ENCODE peak calls at places on chromosomes 5 and 9, in six cellular contexts. M is H1, Q is mesenchymal stem cell, E is IMR-90, J is mesendoderm, T is neuronal stem cell. Z is an unnamed sample.

GRCh38 chr9:130262771-130263170 is 2.8 kb upstream of the HMCN2 start:
- DNase-seq in Q (no peak), M (no peak), J (no peak), E (no peak), T (no peak), Z (no peak)

GRCh38 chr9:92547356-92547755 is 11.6 kb upstream of the ECM2 start:
- DNase-seq in M (no peak), J (no peak), T (no peak), E (no peak), Q (no peak), Z (no peak)

GRCh38 chr5:53130206-53130605 is 20.6 kb upstream of the MOCS2 start:
- DNase-seq in T (no peak), J (no peak), M (no peak), E (peak), Q (no peak), Z (no peak)

GRCh38 chr5:104909803-104910202 is 1347.2 kb upstream of the NUDT12 start:
- DNase-seq in E (no peak), J (no peak), T (no peak), Q (no peak), M (no peak), Z (no peak)

GRCh38 chr9:35568196-35568595 is 36.9 kb upstream of the TESK1 start:
- DNase-seq in Q (no peak), J (no peak), E (no peak), M (no peak), T (no peak), Z (no peak)

GRCh38 chr5:142433526-142434321 is 108.9 kb upstream of the SPRY4 start:
- DNase-seq in M (no peak), J (peak), Q (peak), T (no peak), E (peak), Z (no peak)

GRCh38 chr9:87547665-87548064 is 50.0 kb downstream of the DAPK1 start:
- DNase-seq in J (peak), E (no peak), Q (no peak), T (no peak), M (no peak), Z (no peak)

GRCh38 chr5:164651544-164651943 is 1146.1 kb downstream of the MAT2B start:
- DNase-seq in J (no peak), Q (no peak), E (no peak), M (no peak), T (no peak), Z (no peak)

GRCh38 chr5:30103056-30104020 is 1090.1 kb upstream of the CDH6 start:
- DNase-seq in M (no peak), E (no peak), J (no peak), Q (peak), T (no peak), Z (no peak)

GRCh38 chr9:127382541-127382940 is 14.4 kb upstream of the SLC2A8 start:
- DNase-seq in T (no peak), E (no peak), M (no peak), J (no peak), Q (no peak), Z (no peak)

GRCh38 chr5:2147504-2148311 is 265.0 kb upstream of the IRX4 start:
- DNase-seq in Q (no peak), M (no peak), E (no peak), T (no peak), J (peak), Z (peak)

GRCh38 chr9:109519366-109519765 is 21.3 kb upstream of the PTPN3 start:
- DNase-seq in E (no peak), T (no peak), Q (no peak), J (no peak), M (no peak), Z (no peak)

GRCh38 chr9:109074236-109074889 is 45.4 kb downstream of the TMEM245 start:
- DNase-seq in J (no peak), Q (no peak), E (no peak), M (no peak), T (no peak), Z (no peak)

GRCh38 chr9:5582835-5583195 is 46.1 kb upstream of the RIC1 start:
- DNase-seq in M (no peak), J (no peak), E (peak), Q (peak), T (no peak), Z (no peak)

GRCh38 chr5:133624316-133624715 is 12.0 kb upstream of the FSTL4 start:
- DNase-seq in T (no peak), Q (no peak), M (no peak), E (no peak), J (no peak), Z (no peak)

GRCh38 chr9:98345011-98345410 is 89.6 kb upstream of the TBC1D2 start:
- DNase-seq in Q (no peak), M (no peak), E (no peak), T (no peak), J (no peak), Z (no peak)

GRCh38 chr5:37532976-37533740 is 154.0 kb downstream of the WDR70 start:
- DNase-seq in T (no peak), Q (no peak), J (no peak), M (no peak), E (no peak), Z (no peak)

GRCh38 chr9:88258012-88258411 is 119.7 kb upstream of the SPATA31C2 start:
- DNase-seq in T (no peak), E (peak), M (no peak), Q (peak), J (no peak), Z (no peak)

GRCh38 chr9:124760719-124761118 is 10.4 kb downstream of the NR6A1 start:
- DNase-seq in T (no peak), M (peak), E (no peak), Q (no peak), J (peak), Z (peak)

GRCh38 chr9:37236822-37237221 is 116.4 kb downstream of the ZCCHC7 start:
- DNase-seq in M (no peak), T (no peak), J (no peak), Q (no peak), E (no peak), Z (no peak)

GRCh38 chr9:35341021-35341420 is 148.9 kb upstream of the RUSC2 start:
- DNase-seq in J (no peak), M (no peak), T (no peak), E (no peak), Q (no peak), Z (no peak)

GRCh38 chr9:38642951-38643350 is 22.6 kb upstream of the ANKRD18A start:
- DNase-seq in M (no peak), E (no peak), Q (no peak), T (no peak), J (no peak), Z (no peak)
- H2BK15ac ChIP-seq in M (no peak), E (no peak), Q (no peak), T (peak), J (no peak), Z (no peak)

DNA sequence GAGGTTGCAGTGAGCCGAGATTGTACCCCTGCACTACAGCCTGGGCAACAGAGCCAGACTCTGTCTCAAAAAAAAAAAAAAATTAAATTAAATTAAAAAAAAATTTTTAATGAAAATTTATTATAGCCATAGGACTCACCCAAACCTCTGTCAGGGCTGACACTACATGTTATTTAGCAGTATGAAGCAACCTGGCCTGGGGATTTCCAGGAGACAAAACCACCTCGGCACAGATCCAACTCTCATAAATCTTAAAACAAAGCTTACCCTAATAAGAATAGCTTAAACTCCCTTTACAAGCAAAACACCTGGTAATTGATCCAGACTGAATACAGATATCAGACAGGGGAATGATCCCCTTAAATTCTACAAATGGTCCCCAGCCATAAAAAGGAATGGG is 38.4 kb downstream of the PPP1R2B start:
- DNase-seq in M (no peak), T (no peak), Q (no peak), J (no peak), E (no peak), Z (no peak)
- H3K27ac ChIP-seq in M (no peak), T (no peak), Q (no peak), J (no peak), E (no peak), Z (no peak)

GRCh38 chr5:150131461-150131860 is 24.2 kb downstream of the PDGFRB start:
- DNase-seq in M (no peak), E (peak), T (no peak), J (no peak), Q (no peak), Z (no peak)
- H2BK15ac ChIP-seq in M (no peak), E (peak), T (peak), J (no peak), Q (no peak), Z (no peak)

GRCh38 chr9:113570106-113570505 is 106.6 kb downstream of the RGS3 start:
- DNase-seq in J (no peak), T (no peak), Q (no peak), E (no peak), M (no peak), Z (no peak)
- H3K27ac ChIP-seq in J (no peak), T (no peak), Q (no peak), E (no peak), M (no peak), Z (no peak)

GRCh38 chr5:136276087-136276486 is 83.1 kb upstream of the SMIM32 start:
- DNase-seq in T (no peak), J (no peak), M (no peak), Q (no peak), E (no peak), Z (no peak)

GRCh38 chr5:136276946-136277345 is 84.0 kb upstream of the SMIM32 start:
- DNase-seq in Q (no peak), T (no peak), E (no peak), M (no peak), J (no peak), Z (no peak)

GRCh38 chr5:136275601-136276000 is 82.6 kb upstream of the SMIM32 start:
- DNase-seq in E (no peak), M (no peak), T (no peak), J (no peak), Q (no peak), Z (no peak)

DNA sequence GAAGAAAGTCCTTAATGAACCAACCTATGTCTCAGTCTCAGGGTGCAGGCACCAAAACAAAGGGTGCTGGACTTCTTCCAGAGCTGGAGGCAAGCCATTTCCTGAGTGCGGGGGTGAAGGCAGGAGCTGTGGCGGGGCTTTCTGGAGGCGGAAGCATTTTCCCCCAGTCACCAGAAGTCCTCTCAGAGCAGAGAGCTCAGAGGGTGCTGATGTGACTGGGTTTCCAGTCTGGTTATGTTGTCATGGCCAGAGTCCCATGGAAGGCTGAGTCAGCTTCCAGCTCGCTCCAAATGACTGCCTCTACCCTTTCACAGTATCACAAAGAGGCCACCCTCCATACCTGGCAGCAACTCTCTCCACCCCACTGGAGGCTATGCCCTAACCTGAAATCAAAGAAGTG is 86.0 kb downstream of the TRPC7 start:
- DNase-seq in Q (no peak), E (no peak), T (no peak), M (no peak), J (no peak), Z (no peak)
- H2BK15ac ChIP-seq in Q (no peak), E (no peak), T (no peak), M (no peak), J (no peak), Z (no peak)

DNA sequence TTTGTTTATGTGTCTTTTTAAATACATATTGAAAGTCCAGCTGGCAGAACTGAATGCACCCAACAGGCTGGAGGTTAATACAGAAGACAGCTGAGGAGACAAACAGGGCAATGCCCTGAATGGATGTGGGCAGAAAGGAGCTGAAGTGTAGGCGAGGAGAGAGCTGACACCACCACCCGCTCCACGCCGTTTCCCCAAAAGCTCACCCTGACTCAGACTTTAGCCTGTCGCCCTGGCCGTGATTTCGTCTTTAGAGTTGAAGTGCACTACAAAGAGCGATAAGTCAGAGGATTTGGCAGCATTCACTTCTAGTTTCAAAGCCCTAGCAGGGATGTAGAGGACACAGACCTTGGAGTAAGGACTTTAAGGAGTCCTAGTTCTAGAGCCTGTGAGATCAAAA is 2.2 kb upstream of the ERAP1 start:
- DNase-seq in M (no peak), T (no peak), Q (no peak), J (no peak), E (no peak), Z (no peak)
- H3K27ac ChIP-seq in M (no peak), T (no peak), Q (no peak), J (no peak), E (no peak), Z (no peak)

DNA sequence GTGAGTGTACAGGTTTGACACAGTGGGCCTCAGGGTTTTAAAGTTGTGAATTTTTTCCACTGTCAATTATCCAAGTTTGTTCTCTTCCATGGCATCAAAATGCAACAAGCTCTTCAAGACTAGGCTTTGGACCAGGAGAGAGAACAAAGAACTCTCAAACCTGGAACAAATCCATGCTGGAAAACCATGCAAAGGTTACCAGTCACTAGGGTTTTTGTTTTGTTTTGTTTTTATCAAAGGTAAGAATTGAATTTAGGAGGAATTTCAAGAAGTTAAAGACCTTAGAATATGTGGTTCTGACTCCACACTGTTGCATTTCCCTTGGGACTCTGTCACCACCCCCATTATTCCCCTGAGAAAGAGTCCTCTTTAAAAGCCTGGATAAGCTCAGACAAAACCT is 191.1 kb upstream of the PIK3R1 start:
- DNase-seq in M (no peak), T (no peak), E (no peak), J (no peak), Q (no peak), Z (no peak)
- H2BK15ac ChIP-seq in M (no peak), T (no peak), E (no peak), J (no peak), Q (no peak), Z (no peak)

GRCh38 chr9:12778389-12778788 is 3.6 kb downstream of the LURAP1L start:
- DNase-seq in T (no peak), Q (no peak), M (no peak), J (no peak), E (no peak), Z (no peak)

GRCh38 chr9:12784461-12785250 is 9.8 kb downstream of the LURAP1L start:
- DNase-seq in T (no peak), J (peak), E (peak), Q (peak), M (no peak), Z (no peak)

GRCh38 chr9:12783767-12784460 is 9.1 kb downstream of the LURAP1L start:
- DNase-seq in M (no peak), E (no peak), Q (no peak), J (no peak), T (no peak), Z (no peak)

GRCh38 chr9:12777149-12778010 is 2.6 kb downstream of the LURAP1L start:
- DNase-seq in T (no peak), M (no peak), J (no peak), E (no peak), Q (peak), Z (no peak)

GRCh38 chr9:12781334-12781733 is 6.5 kb downstream of the LURAP1L start:
- DNase-seq in M (no peak), Q (no peak), J (no peak), T (no peak), E (no peak), Z (no peak)
- H3K27ac ChIP-seq in M (no peak), Q (no peak), J (no peak), T (no peak), E (no peak), Z (no peak)

GRCh38 chr5:15105799-15106393 is 234.3 kb upstream of the ANKH start:
- DNase-seq in J (peak), Q (peak), E (peak), T (peak), M (peak), Z (peak)
- H2BK15ac ChIP-seq in J (no peak), Q (no peak), E (no peak), T (no peak), M (no peak), Z (no peak)

GRCh38 chr9:113397077-113397696 is 3.9 kb downstream of the ALAD start:
- DNase-seq in Q (no peak), M (no peak), T (no peak), J (no peak), E (no peak), Z (no peak)

GRCh38 chr9:113403651-113404050 is 2.6 kb upstream of the ALAD start:
- DNase-seq in T (no peak), E (no peak), J (no peak), M (no peak), Q (no peak), Z (no peak)

GRCh38 chr9:113398796-113399195 is 2.3 kb downstream of the ALAD start:
- DNase-seq in M (no peak), T (no peak), E (no peak), J (no peak), Q (peak), Z (no peak)

GRCh38 chr9:113399646-113400200 is 1.4 kb downstream of the ALAD start:
- DNase-seq in Q (no peak), E (no peak), T (no peak), M (no peak), J (peak), Z (no peak)

GRCh38 chr9:113401027-113401792 is at the start of gene ALAD:
- DNase-seq in M (peak), E (peak), J (peak), Q (peak), T (peak), Z (peak)
- H3K27ac ChIP-seq in M (no peak), E (peak), J (peak), Q (peak), T (no peak), Z (no peak)